ENCODE peak calls at places on chromosome 17, in eight cellular contexts. A, R, S, O, P, G, K and J are unnamed samples.

GRCh38 chr17:38606646-38607611 is 1.2 kb upstream of the SRCIN1 start:
- DNase-seq in A (no peak), R (no peak), S (peak; percentile 75), O (no peak), P (no peak), G (no peak), K (no peak), J (no peak)

GRCh38 chr17:42407289-42407836 is 15.7 kb downstream of the CAVIN1 start:
- DNase-seq in A (peak; percentile 23), R (no peak), S (peak; percentile 82), O (peak; percentile 93), P (no peak), G (peak; percentile 38), K (peak; percentile 90), J (no peak)

GRCh38 chr17:82937411-82938371 is 97.9 kb upstream of the ZNF750 start:
- DNase-seq in A (no peak), R (no peak), S (peak; percentile 7), O (no peak), P (no peak), G (no peak), K (no peak), J (no peak)

GRCh38 chr17:7632492-7632894 is 2.6 kb downstream of the SHBG start:
- DNase-seq in A (no peak), R (no peak), S (no peak), O (peak; percentile 62), P (peak; percentile 44), G (no peak), K (peak; percentile 57), J (no peak)

GRCh38 chr17:77145635-77146632 is 5.2 kb downstream of the SEC14L1 start:
- DNase-seq in A (no peak), R (no peak), S (peak; percentile 46), O (peak; percentile 60), P (no peak), G (no peak), K (no peak), J (no peak)

GRCh38 chr17:50864747-50865059 is 1.5 kb downstream of the TOB1 start:
- DNase-seq in A (no peak), R (no peak), S (no peak), O (no peak), P (no peak), G (no peak), K (no peak), J (no peak)

GRCh38 chr17:57597531-57598453 is 147.3 kb downstream of the CCDC182 start:
- DNase-seq in A (peak; percentile 39), R (peak; percentile 69), S (peak; percentile 57), O (peak; percentile 77), P (peak; percentile 47), G (no peak), K (peak; percentile 91), J (no peak)

GRCh38 chr17:81534157-81535006 is 6.2 kb downstream of the FSCN2 start:
- DNase-seq in A (no peak), R (no peak), S (no peak), O (no peak), P (no peak), G (no peak), K (peak; percentile 77), J (no peak)

GRCh38 chr17:75778861-75779249 is 5.8 kb upstream of the UNK start:
- DNase-seq in A (no peak), R (no peak), S (peak; percentile 52), O (no peak), P (no peak), G (peak; percentile 57), K (no peak), J (no peak)

GRCh38 chr17:18038149-18038850 is 668 bp downstream of the ATPAF2 start:
- DNase-seq in A (no peak), R (no peak), S (no peak), O (no peak), P (no peak), G (no peak), K (no peak), J (no peak)